ENCODE peak calls at places on chromosome 17, in nine cellular contexts. One of them, this sample, is unnamed.

GRCh38 chr17:41415833-41416335 is 8.5 kb downstream of the KRT37 start:
- DNase-seq in CD8-positive, alpha-beta T cell: no peak
- DNase-seq in stimulated activated CD4-positive, alpha-beta T cell treated with anti-CD3 and anti-CD28 coated beads, Interleukin-2, amount 100 ng/mL, for 24 hours: no peak
- DNase-seq in PC-9: peak; percentile 55
- DNase-seq in RKO: no peak
- DNase-seq in cardiac fibroblast: peak; percentile 43
- DNase-seq in activated T-cell treated with anti-CD3 and anti-CD28 coated beads, Interleukin-2, amount 50 U/mL, for 72 hours: no peak
- DNase-seq in SK-N-SH: no peak
- DNase-seq in T follicular helper cell: no peak
- DNase-seq in this sample: no peak

GRCh38 chr17:32100971-32101631 is 41.2 kb upstream of the RHOT1 start:
- DNase-seq in CD8-positive, alpha-beta T cell: no peak
- DNase-seq in stimulated activated CD4-positive, alpha-beta T cell treated with anti-CD3 and anti-CD28 coated beads, Interleukin-2, amount 100 ng/mL, for 24 hours: no peak
- DNase-seq in PC-9: peak; percentile 7
- DNase-seq in RKO: no peak
- DNase-seq in cardiac fibroblast: no peak
- DNase-seq in activated T-cell treated with anti-CD3 and anti-CD28 coated beads, Interleukin-2, amount 50 U/mL, for 72 hours: no peak
- DNase-seq in SK-N-SH: no peak
- DNase-seq in T follicular helper cell: no peak
- DNase-seq in this sample: no peak

GRCh38 chr17:81056352-81056751 is 21.4 kb downstream of the BAIAP2 start:
- DNase-seq in CD8-positive, alpha-beta T cell: no peak
- DNase-seq in stimulated activated CD4-positive, alpha-beta T cell treated with anti-CD3 and anti-CD28 coated beads, Interleukin-2, amount 100 ng/mL, for 24 hours: no peak
- DNase-seq in PC-9: no peak
- DNase-seq in RKO: no peak
- DNase-seq in cardiac fibroblast: no peak
- DNase-seq in activated T-cell treated with anti-CD3 and anti-CD28 coated beads, Interleukin-2, amount 50 U/mL, for 72 hours: no peak
- DNase-seq in SK-N-SH: no peak
- DNase-seq in T follicular helper cell: no peak
- DNase-seq in this sample: no peak

GRCh38 chr17:61505846-61506627 is 53.8 kb downstream of the TBX4 start:
- DNase-seq in CD8-positive, alpha-beta T cell: no peak
- DNase-seq in stimulated activated CD4-positive, alpha-beta T cell treated with anti-CD3 and anti-CD28 coated beads, Interleukin-2, amount 100 ng/mL, for 24 hours: no peak
- DNase-seq in PC-9: no peak
- DNase-seq in RKO: no peak
- DNase-seq in cardiac fibroblast: no peak
- DNase-seq in activated T-cell treated with anti-CD3 and anti-CD28 coated beads, Interleukin-2, amount 50 U/mL, for 72 hours: no peak
- DNase-seq in SK-N-SH: no peak
- DNase-seq in T follicular helper cell: no peak
- DNase-seq in this sample: no peak

GRCh38 chr17:47953945-47954344 is 3.7 kb downstream of the PRR15L start:
- DNase-seq in CD8-positive, alpha-beta T cell: no peak
- DNase-seq in stimulated activated CD4-positive, alpha-beta T cell treated with anti-CD3 and anti-CD28 coated beads, Interleukin-2, amount 100 ng/mL, for 24 hours: no peak
- DNase-seq in PC-9: no peak
- DNase-seq in RKO: no peak
- DNase-seq in cardiac fibroblast: no peak
- DNase-seq in activated T-cell treated with anti-CD3 and anti-CD28 coated beads, Interleukin-2, amount 50 U/mL, for 72 hours: no peak
- DNase-seq in SK-N-SH: no peak
- DNase-seq in T follicular helper cell: no peak
- DNase-seq in this sample: no peak

GRCh38 chr17:50272246-50272645 is 2.0 kb upstream of the TMEM92 start:
- DNase-seq in CD8-positive, alpha-beta T cell: no peak
- DNase-seq in stimulated activated CD4-positive, alpha-beta T cell treated with anti-CD3 and anti-CD28 coated beads, Interleukin-2, amount 100 ng/mL, for 24 hours: no peak
- DNase-seq in PC-9: no peak
- DNase-seq in RKO: no peak
- DNase-seq in cardiac fibroblast: no peak
- DNase-seq in activated T-cell treated with anti-CD3 and anti-CD28 coated beads, Interleukin-2, amount 50 U/mL, for 72 hours: no peak
- DNase-seq in SK-N-SH: peak; percentile 36
- DNase-seq in T follicular helper cell: no peak
- DNase-seq in this sample: no peak

GRCh38 chr17:59356543-59357218 is 25.2 kb downstream of the YPEL2 start:
- DNase-seq in CD8-positive, alpha-beta T cell: no peak
- DNase-seq in stimulated activated CD4-positive, alpha-beta T cell treated with anti-CD3 and anti-CD28 coated beads, Interleukin-2, amount 100 ng/mL, for 24 hours: no peak
- DNase-seq in PC-9: no peak
- DNase-seq in RKO: no peak
- DNase-seq in cardiac fibroblast: peak; percentile 33
- DNase-seq in activated T-cell treated with anti-CD3 and anti-CD28 coated beads, Interleukin-2, amount 50 U/mL, for 72 hours: no peak
- DNase-seq in SK-N-SH: no peak
- DNase-seq in T follicular helper cell: no peak
- DNase-seq in this sample: no peak

GRCh38 chr17:31825961-31826691 is 32.9 kb downstream of the COPRS start:
- DNase-seq in CD8-positive, alpha-beta T cell: no peak
- DNase-seq in stimulated activated CD4-positive, alpha-beta T cell treated with anti-CD3 and anti-CD28 coated beads, Interleukin-2, amount 100 ng/mL, for 24 hours: no peak
- DNase-seq in PC-9: peak; percentile 58
- DNase-seq in RKO: no peak
- DNase-seq in cardiac fibroblast: peak; percentile 67
- DNase-seq in activated T-cell treated with anti-CD3 and anti-CD28 coated beads, Interleukin-2, amount 50 U/mL, for 72 hours: peak; percentile 8
- DNase-seq in SK-N-SH: peak; percentile 45
- DNase-seq in T follicular helper cell: no peak
- DNase-seq in this sample: no peak

GRCh38 chr17:68320311-68320865 is 29.1 kb downstream of the ARSG start:
- DNase-seq in CD8-positive, alpha-beta T cell: no peak
- DNase-seq in stimulated activated CD4-positive, alpha-beta T cell treated with anti-CD3 and anti-CD28 coated beads, Interleukin-2, amount 100 ng/mL, for 24 hours: no peak
- DNase-seq in PC-9: no peak
- DNase-seq in RKO: no peak
- DNase-seq in cardiac fibroblast: no peak
- DNase-seq in activated T-cell treated with anti-CD3 and anti-CD28 coated beads, Interleukin-2, amount 50 U/mL, for 72 hours: no peak
- DNase-seq in SK-N-SH: no peak
- DNase-seq in T follicular helper cell: no peak
- DNase-seq in this sample: no peak

GRCh38 chr17:59893617-59894100 is 738 bp downstream of the RPS6KB1 start:
- DNase-seq in CD8-positive, alpha-beta T cell: no peak
- DNase-seq in stimulated activated CD4-positive, alpha-beta T cell treated with anti-CD3 and anti-CD28 coated beads, Interleukin-2, amount 100 ng/mL, for 24 hours: peak; percentile 44
- DNase-seq in PC-9: no peak
- DNase-seq in RKO: peak; percentile 56
- DNase-seq in cardiac fibroblast: peak; percentile 25
- DNase-seq in activated T-cell treated with anti-CD3 and anti-CD28 coated beads, Interleukin-2, amount 50 U/mL, for 72 hours: peak; percentile 48
- DNase-seq in SK-N-SH: peak; percentile 45
- DNase-seq in T follicular helper cell: no peak
- DNase-seq in this sample: no peak

GRCh38 chr17:17493249-17493985 is 2.8 kb downstream of the RASD1 start:
- DNase-seq in CD8-positive, alpha-beta T cell: no peak
- DNase-seq in stimulated activated CD4-positive, alpha-beta T cell treated with anti-CD3 and anti-CD28 coated beads, Interleukin-2, amount 100 ng/mL, for 24 hours: no peak
- DNase-seq in PC-9: no peak
- DNase-seq in RKO: no peak
- DNase-seq in cardiac fibroblast: peak; percentile 36
- DNase-seq in activated T-cell treated with anti-CD3 and anti-CD28 coated beads, Interleukin-2, amount 50 U/mL, for 72 hours: no peak
- DNase-seq in SK-N-SH: no peak
- DNase-seq in T follicular helper cell: no peak
- DNase-seq in this sample: no peak

GRCh38 chr17:3636154-3636907 is at the start of the genes CTNS and SHPK:
- DNase-seq in CD8-positive, alpha-beta T cell: peak; percentile 94
- DNase-seq in stimulated activated CD4-positive, alpha-beta T cell treated with anti-CD3 and anti-CD28 coated beads, Interleukin-2, amount 100 ng/mL, for 24 hours: peak; percentile 95
- DNase-seq in PC-9: peak; percentile 99
- DNase-seq in RKO: peak; percentile 97
- DNase-seq in cardiac fibroblast: peak; percentile 96
- DNase-seq in activated T-cell treated with anti-CD3 and anti-CD28 coated beads, Interleukin-2, amount 50 U/mL, for 72 hours: peak; percentile 97
- DNase-seq in SK-N-SH: peak; percentile 99
- DNase-seq in T follicular helper cell: peak; percentile 92
- DNase-seq in this sample: peak; percentile 96

GRCh38 chr17:1108560-1108809 is 71.3 kb downstream of the ABR start:
- DNase-seq in CD8-positive, alpha-beta T cell: no peak
- DNase-seq in stimulated activated CD4-positive, alpha-beta T cell treated with anti-CD3 and anti-CD28 coated beads, Interleukin-2, amount 100 ng/mL, for 24 hours: peak; percentile 22
- DNase-seq in PC-9: peak; percentile 36
- DNase-seq in RKO: no peak
- DNase-seq in cardiac fibroblast: no peak
- DNase-seq in activated T-cell treated with anti-CD3 and anti-CD28 coated beads, Interleukin-2, amount 50 U/mL, for 72 hours: no peak
- DNase-seq in SK-N-SH: no peak
- DNase-seq in T follicular helper cell: no peak
- DNase-seq in this sample: no peak

GRCh38 chr17:44556114-44556853 is 1.0 kb upstream of the FZD2 start:
- DNase-seq in CD8-positive, alpha-beta T cell: peak; percentile 14
- DNase-seq in stimulated activated CD4-positive, alpha-beta T cell treated with anti-CD3 and anti-CD28 coated beads, Interleukin-2, amount 100 ng/mL, for 24 hours: no peak
- DNase-seq in PC-9: no peak
- DNase-seq in RKO: peak; percentile 66
- DNase-seq in cardiac fibroblast: peak; percentile 69
- DNase-seq in activated T-cell treated with anti-CD3 and anti-CD28 coated beads, Interleukin-2, amount 50 U/mL, for 72 hours: peak; percentile 29
- DNase-seq in SK-N-SH: peak; percentile 67
- DNase-seq in T follicular helper cell: no peak
- DNase-seq in this sample: no peak

GRCh38 chr17:81561494-81561885 is 9.3 kb upstream of the FAAP100 start:
- DNase-seq in CD8-positive, alpha-beta T cell: no peak
- DNase-seq in stimulated activated CD4-positive, alpha-beta T cell treated with anti-CD3 and anti-CD28 coated beads, Interleukin-2, amount 100 ng/mL, for 24 hours: no peak
- DNase-seq in PC-9: no peak
- DNase-seq in RKO: peak; percentile 45
- DNase-seq in cardiac fibroblast: peak; percentile 85
- DNase-seq in activated T-cell treated with anti-CD3 and anti-CD28 coated beads, Interleukin-2, amount 50 U/mL, for 72 hours: no peak
- DNase-seq in SK-N-SH: no peak
- DNase-seq in T follicular helper cell: no peak
- DNase-seq in this sample: no peak

GRCh38 chr17:13792314-13792713 is 190.6 kb upstream of the HS3ST3A1 start:
- DNase-seq in CD8-positive, alpha-beta T cell: no peak
- DNase-seq in stimulated activated CD4-positive, alpha-beta T cell treated with anti-CD3 and anti-CD28 coated beads, Interleukin-2, amount 100 ng/mL, for 24 hours: no peak
- DNase-seq in PC-9: no peak
- DNase-seq in RKO: peak; percentile 9
- DNase-seq in cardiac fibroblast: peak; percentile 46
- DNase-seq in activated T-cell treated with anti-CD3 and anti-CD28 coated beads, Interleukin-2, amount 50 U/mL, for 72 hours: no peak
- DNase-seq in SK-N-SH: no peak
- DNase-seq in T follicular helper cell: no peak
- DNase-seq in this sample: no peak

GRCh38 chr17:36127199-36127881 is 23.7 kb downstream of the CCL4 start:
- DNase-seq in CD8-positive, alpha-beta T cell: no peak
- DNase-seq in stimulated activated CD4-positive, alpha-beta T cell treated with anti-CD3 and anti-CD28 coated beads, Interleukin-2, amount 100 ng/mL, for 24 hours: no peak
- DNase-seq in PC-9: no peak
- DNase-seq in RKO: no peak
- DNase-seq in cardiac fibroblast: no peak
- DNase-seq in activated T-cell treated with anti-CD3 and anti-CD28 coated beads, Interleukin-2, amount 50 U/mL, for 72 hours: no peak
- DNase-seq in SK-N-SH: no peak
- DNase-seq in T follicular helper cell: no peak
- DNase-seq in this sample: no peak

GRCh38 chr17:77831497-77832179 is 126.9 kb upstream of the TNRC6C start:
- DNase-seq in CD8-positive, alpha-beta T cell: no peak
- DNase-seq in stimulated activated CD4-positive, alpha-beta T cell treated with anti-CD3 and anti-CD28 coated beads, Interleukin-2, amount 100 ng/mL, for 24 hours: no peak
- DNase-seq in PC-9: no peak
- DNase-seq in RKO: peak; percentile 77
- DNase-seq in cardiac fibroblast: peak; percentile 73
- DNase-seq in activated T-cell treated with anti-CD3 and anti-CD28 coated beads, Interleukin-2, amount 50 U/mL, for 72 hours: no peak
- DNase-seq in SK-N-SH: peak; percentile 75
- DNase-seq in T follicular helper cell: no peak
- DNase-seq in this sample: peak; percentile 41

GRCh38 chr17:60577147-60577925 is 22.7 kb upstream of the PPM1D start:
- DNase-seq in CD8-positive, alpha-beta T cell: no peak
- DNase-seq in stimulated activated CD4-positive, alpha-beta T cell treated with anti-CD3 and anti-CD28 coated beads, Interleukin-2, amount 100 ng/mL, for 24 hours: no peak
- DNase-seq in PC-9: no peak
- DNase-seq in RKO: no peak
- DNase-seq in cardiac fibroblast: peak; percentile 63
- DNase-seq in activated T-cell treated with anti-CD3 and anti-CD28 coated beads, Interleukin-2, amount 50 U/mL, for 72 hours: no peak
- DNase-seq in SK-N-SH: peak; percentile 33
- DNase-seq in T follicular helper cell: no peak
- DNase-seq in this sample: no peak

GRCh38 chr17:38709864-38710602 is 5.0 kb downstream of the MLLT6 start:
- DNase-seq in CD8-positive, alpha-beta T cell: no peak
- DNase-seq in stimulated activated CD4-positive, alpha-beta T cell treated with anti-CD3 and anti-CD28 coated beads, Interleukin-2, amount 100 ng/mL, for 24 hours: no peak
- DNase-seq in PC-9: no peak
- DNase-seq in RKO: no peak
- DNase-seq in cardiac fibroblast: no peak
- DNase-seq in activated T-cell treated with anti-CD3 and anti-CD28 coated beads, Interleukin-2, amount 50 U/mL, for 72 hours: no peak
- DNase-seq in SK-N-SH: no peak
- DNase-seq in T follicular helper cell: no peak
- DNase-seq in this sample: no peak

GRCh38 chr17:80453980-80454556 is 22.3 kb downstream of the NPTX1 start:
- DNase-seq in CD8-positive, alpha-beta T cell: no peak
- DNase-seq in stimulated activated CD4-positive, alpha-beta T cell treated with anti-CD3 and anti-CD28 coated beads, Interleukin-2, amount 100 ng/mL, for 24 hours: peak; percentile 37
- DNase-seq in PC-9: no peak
- DNase-seq in RKO: peak; percentile 19
- DNase-seq in cardiac fibroblast: no peak
- DNase-seq in activated T-cell treated with anti-CD3 and anti-CD28 coated beads, Interleukin-2, amount 50 U/mL, for 72 hours: no peak
- DNase-seq in SK-N-SH: no peak
- DNase-seq in T follicular helper cell: no peak
- DNase-seq in this sample: no peak

GRCh38 chr17:8375738-8376259 is 705 bp downstream of the KRABD2 start:
- DNase-seq in CD8-positive, alpha-beta T cell: no peak
- DNase-seq in stimulated activated CD4-positive, alpha-beta T cell treated with anti-CD3 and anti-CD28 coated beads, Interleukin-2, amount 100 ng/mL, for 24 hours: no peak
- DNase-seq in PC-9: no peak
- DNase-seq in RKO: no peak
- DNase-seq in cardiac fibroblast: no peak
- DNase-seq in activated T-cell treated with anti-CD3 and anti-CD28 coated beads, Interleukin-2, amount 50 U/mL, for 72 hours: no peak
- DNase-seq in SK-N-SH: no peak
- DNase-seq in T follicular helper cell: no peak
- DNase-seq in this sample: no peak

GRCh38 chr17:31605761-31606160 is 214.3 kb downstream of the RAB11FIP4 start:
- DNase-seq in CD8-positive, alpha-beta T cell: no peak
- DNase-seq in stimulated activated CD4-positive, alpha-beta T cell treated with anti-CD3 and anti-CD28 coated beads, Interleukin-2, amount 100 ng/mL, for 24 hours: no peak
- DNase-seq in PC-9: no peak
- DNase-seq in RKO: no peak
- DNase-seq in cardiac fibroblast: no peak
- DNase-seq in activated T-cell treated with anti-CD3 and anti-CD28 coated beads, Interleukin-2, amount 50 U/mL, for 72 hours: no peak
- DNase-seq in SK-N-SH: no peak
- DNase-seq in T follicular helper cell: no peak
- DNase-seq in this sample: no peak

GRCh38 chr17:19671433-19671832 is 22.9 kb downstream of the ALDH3A2 start:
- DNase-seq in CD8-positive, alpha-beta T cell: no peak
- DNase-seq in stimulated activated CD4-positive, alpha-beta T cell treated with anti-CD3 and anti-CD28 coated beads, Interleukin-2, amount 100 ng/mL, for 24 hours: no peak
- DNase-seq in PC-9: no peak
- DNase-seq in RKO: no peak
- DNase-seq in cardiac fibroblast: no peak
- DNase-seq in activated T-cell treated with anti-CD3 and anti-CD28 coated beads, Interleukin-2, amount 50 U/mL, for 72 hours: no peak
- DNase-seq in SK-N-SH: no peak
- DNase-seq in T follicular helper cell: no peak
- DNase-seq in this sample: no peak

GRCh38 chr17:31721291-31722025 is 137.6 kb downstream of the COPRS start:
- DNase-seq in CD8-positive, alpha-beta T cell: no peak
- DNase-seq in stimulated activated CD4-positive, alpha-beta T cell treated with anti-CD3 and anti-CD28 coated beads, Interleukin-2, amount 100 ng/mL, for 24 hours: no peak
- DNase-seq in PC-9: no peak
- DNase-seq in RKO: no peak
- DNase-seq in cardiac fibroblast: no peak
- DNase-seq in activated T-cell treated with anti-CD3 and anti-CD28 coated beads, Interleukin-2, amount 50 U/mL, for 72 hours: no peak
- DNase-seq in SK-N-SH: no peak
- DNase-seq in T follicular helper cell: no peak
- DNase-seq in this sample: no peak

GRCh38 chr17:76843703-76844484 is 24.3 kb upstream of the MGAT5B start:
- DNase-seq in CD8-positive, alpha-beta T cell: no peak
- DNase-seq in stimulated activated CD4-positive, alpha-beta T cell treated with anti-CD3 and anti-CD28 coated beads, Interleukin-2, amount 100 ng/mL, for 24 hours: no peak
- DNase-seq in PC-9: no peak
- DNase-seq in RKO: peak; percentile 17
- DNase-seq in cardiac fibroblast: peak; percentile 28
- DNase-seq in activated T-cell treated with anti-CD3 and anti-CD28 coated beads, Interleukin-2, amount 50 U/mL, for 72 hours: no peak
- DNase-seq in SK-N-SH: peak; percentile 59
- DNase-seq in T follicular helper cell: no peak
- DNase-seq in this sample: no peak

GRCh38 chr17:60231691-60232090 is 81.9 kb downstream of the CA4 start:
- DNase-seq in CD8-positive, alpha-beta T cell: no peak
- DNase-seq in stimulated activated CD4-positive, alpha-beta T cell treated with anti-CD3 and anti-CD28 coated beads, Interleukin-2, amount 100 ng/mL, for 24 hours: no peak
- DNase-seq in PC-9: no peak
- DNase-seq in RKO: peak; percentile 18
- DNase-seq in cardiac fibroblast: peak; percentile 75
- DNase-seq in activated T-cell treated with anti-CD3 and anti-CD28 coated beads, Interleukin-2, amount 50 U/mL, for 72 hours: no peak
- DNase-seq in SK-N-SH: no peak
- DNase-seq in T follicular helper cell: no peak
- DNase-seq in this sample: no peak

GRCh38 chr17:78110363-78111011 is 18.1 kb downstream of the TMC6 start:
- DNase-seq in CD8-positive, alpha-beta T cell: no peak
- DNase-seq in stimulated activated CD4-positive, alpha-beta T cell treated with anti-CD3 and anti-CD28 coated beads, Interleukin-2, amount 100 ng/mL, for 24 hours: no peak
- DNase-seq in PC-9: no peak
- DNase-seq in RKO: no peak
- DNase-seq in cardiac fibroblast: no peak
- DNase-seq in activated T-cell treated with anti-CD3 and anti-CD28 coated beads, Interleukin-2, amount 50 U/mL, for 72 hours: no peak
- DNase-seq in SK-N-SH: peak; percentile 44
- DNase-seq in T follicular helper cell: no peak
- DNase-seq in this sample: no peak

GRCh38 chr17:16250635-16251034 is 33.6 kb downstream of the PIGL start:
- DNase-seq in CD8-positive, alpha-beta T cell: no peak
- DNase-seq in stimulated activated CD4-positive, alpha-beta T cell treated with anti-CD3 and anti-CD28 coated beads, Interleukin-2, amount 100 ng/mL, for 24 hours: no peak
- DNase-seq in PC-9: no peak
- DNase-seq in RKO: no peak
- DNase-seq in cardiac fibroblast: peak; percentile 48
- DNase-seq in activated T-cell treated with anti-CD3 and anti-CD28 coated beads, Interleukin-2, amount 50 U/mL, for 72 hours: no peak
- DNase-seq in SK-N-SH: no peak
- DNase-seq in T follicular helper cell: no peak
- DNase-seq in this sample: no peak

GRCh38 chr17:39674702-39675389 is 6.6 kb downstream of the PNMT start:
- DNase-seq in CD8-positive, alpha-beta T cell: no peak
- DNase-seq in stimulated activated CD4-positive, alpha-beta T cell treated with anti-CD3 and anti-CD28 coated beads, Interleukin-2, amount 100 ng/mL, for 24 hours: no peak
- DNase-seq in PC-9: peak; percentile 78
- DNase-seq in RKO: no peak
- DNase-seq in cardiac fibroblast: peak; percentile 24
- DNase-seq in activated T-cell treated with anti-CD3 and anti-CD28 coated beads, Interleukin-2, amount 50 U/mL, for 72 hours: no peak
- DNase-seq in SK-N-SH: no peak
- DNase-seq in T follicular helper cell: no peak
- DNase-seq in this sample: no peak